ENCODE peak calls at places on chromosomes 6 and 20, in eight cellular contexts. U is OCI-LY7; J is brain microvascular endothelial cell; E is GM12865; P is CD8-positive, alpha-beta memory T cell; B is CD4-positive, CD25-positive, alpha-beta regulatory T cell; Z is cardiac fibroblast; F is A673. C is an unnamed sample.

GRCh38 chr20:9409981-9410380 is 104.4 kb upstream of the LAMP5 start:
- DNase-seq in F (peak), U (no peak), J (peak), E (no peak), P (no peak), Z (peak), B (no peak), C (peak)

GRCh38 chr20:61310954-61311353 is 58.9 kb downstream of the CDH4 start:
- DNase-seq in P (no peak), B (no peak), F (no peak), J (no peak), E (no peak), Z (no peak), U (no peak), C (no peak)

GRCh38 chr6:151087861-151088598 is 151.7 kb upstream of the AKAP12 start:
- DNase-seq in B (no peak), F (no peak), E (no peak), J (peak), P (no peak), U (no peak), Z (peak), C (no peak)

GRCh38 chr20:38892091-38892981 is 33.9 kb upstream of the FAM83D start:
- DNase-seq in B (no peak), F (no peak), E (peak), P (no peak), U (peak), J (no peak), Z (no peak), C (no peak)

GRCh38 chr20:17525650-17526049 is 5.5 kb downstream of the BFSP1 start:
- DNase-seq in E (peak), U (peak), F (peak), B (no peak), J (peak), Z (peak), P (no peak), C (no peak)

GRCh38 chr6:24945046-24945445 is 9.3 kb upstream of the RIPOR2 start:
- DNase-seq in P (no peak), J (no peak), F (no peak), E (no peak), Z (no peak), U (no peak), B (no peak), C (no peak)

GRCh38 chr6:46013639-46014038 is 2.0 kb downstream of the CLIC5 start:
- DNase-seq in U (no peak), Z (no peak), P (no peak), E (no peak), B (no peak), F (no peak), J (no peak), C (no peak)

GRCh38 chr20:63833776-63834544 is 2.9 kb upstream of the ZBTB46 start:
- DNase-seq in Z (peak), J (peak), B (no peak), U (no peak), E (no peak), P (no peak), F (no peak), C (peak)

GRCh38 chr20:59163641-59164530 is at the start of gene ZNF831:
- DNase-seq in E (peak), U (peak), Z (no peak), B (no peak), F (no peak), P (no peak), J (no peak), C (no peak)
- H3K4me3 ChIP-seq in E (no peak), U (peak), Z (no peak), B (peak), F (no peak), P (peak), J (no peak), C (no peak)

GRCh38 chr6:23176471-23176870 is 607.1 kb downstream of the HDGFL1 start:
- DNase-seq in Z (no peak), E (no peak), B (no peak), J (no peak), P (no peak), U (no peak), F (no peak), C (no peak)
- H3K4me3 ChIP-seq in Z (no peak), E (no peak), B (no peak), J (no peak), P (no peak), U (no peak), F (no peak), C (no peak)

GRCh38 chr6:136548582-136549330 is 1.5 kb downstream of the MAP7 start:
- DNase-seq in F (no peak), P (no peak), B (no peak), J (no peak), Z (no peak), E (no peak), U (no peak), C (no peak)
- H3K4me3 ChIP-seq in F (no peak), P (no peak), B (no peak), J (peak), Z (no peak), E (no peak), U (no peak), C (no peak)

DNA sequence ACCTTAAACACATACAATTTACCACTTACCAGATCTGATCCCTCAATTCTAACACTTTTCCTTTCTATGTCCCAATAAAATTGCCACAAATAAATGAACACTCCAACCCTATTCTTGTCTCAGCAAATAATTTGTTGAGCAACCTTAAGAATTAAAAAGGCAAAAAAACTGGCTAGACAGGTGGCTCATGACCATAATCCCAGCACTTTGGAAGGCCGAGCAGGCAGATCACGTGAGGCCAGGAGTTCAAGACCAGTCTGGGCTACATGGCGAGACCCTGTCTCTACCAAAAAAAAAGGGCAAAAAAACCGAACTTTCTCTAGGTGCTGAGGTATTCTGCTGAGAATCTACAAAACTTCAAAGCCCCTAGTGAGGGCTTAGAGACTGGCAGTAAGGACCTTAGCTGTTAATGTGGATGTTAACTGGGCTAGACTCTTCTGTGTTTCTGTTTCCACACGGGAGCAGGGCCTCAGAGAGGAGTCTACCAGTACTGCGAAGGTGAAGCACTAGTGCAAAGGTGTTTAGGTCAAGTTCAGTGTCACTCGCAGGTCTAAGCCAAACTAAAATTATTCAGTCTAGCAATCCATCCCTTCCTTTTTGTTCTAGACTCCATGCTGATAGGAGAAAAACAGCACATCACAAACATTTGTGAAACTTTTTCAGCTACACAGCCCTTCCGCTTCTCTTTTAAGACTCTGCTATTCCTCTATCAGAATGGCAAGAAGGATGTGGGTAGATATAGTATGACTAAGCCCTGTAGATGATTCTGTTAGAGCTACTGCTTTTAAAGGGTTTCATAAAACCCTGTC is 2.6 kb downstream of the FASTKD5 start:
- DNase-seq in Z (peak), B (no peak), J (no peak), E (peak), F (no peak), P (no peak), U (no peak), C (no peak)
- H3K4me3 ChIP-seq in Z (no peak), B (peak), J (no peak), E (peak), F (no peak), P (no peak), U (peak), C (no peak)

DNA sequence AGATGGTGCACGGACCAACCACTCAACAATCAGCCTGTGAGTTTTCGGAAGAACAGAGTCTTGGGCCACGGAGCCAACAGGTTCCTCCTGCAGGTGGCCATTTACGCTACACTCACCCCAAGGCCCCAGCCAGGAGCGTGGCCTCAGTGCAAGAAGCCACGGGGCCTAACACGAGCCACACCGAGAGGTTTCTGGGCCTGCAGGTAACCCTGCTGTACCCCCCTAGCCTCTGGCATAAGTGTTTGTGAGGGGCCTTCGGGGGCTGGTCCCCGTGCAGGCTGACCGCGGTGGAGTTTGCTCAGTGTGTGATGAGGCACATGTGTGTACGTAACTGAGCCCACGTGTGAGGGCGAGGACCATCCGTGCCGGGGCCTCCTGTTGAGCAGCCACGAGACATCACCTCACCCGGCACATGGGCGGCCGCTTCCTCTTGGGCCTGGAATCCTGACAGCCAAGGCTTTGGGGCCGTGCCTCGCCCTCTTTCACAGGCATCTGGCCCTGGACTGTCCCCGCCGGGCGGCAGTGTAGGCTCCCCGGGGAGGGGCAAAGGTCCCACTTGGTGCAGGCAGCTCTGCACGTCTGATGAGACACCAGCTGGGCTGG is 202.4 kb downstream of the DLL1 start:
- DNase-seq in Z (no peak), J (no peak), F (no peak), B (no peak), U (peak), E (peak), P (peak), C (no peak)
- H3K4me3 ChIP-seq in Z (no peak), J (no peak), F (no peak), B (peak), U (peak), E (peak), P (peak), C (no peak)

GRCh38 chr6:167481527-167481926 is 156.6 kb downstream of the TTLL2 start:
- DNase-seq in E (no peak), P (no peak), U (no peak), B (no peak), F (no peak), Z (no peak), J (no peak), C (no peak)
- H3K4me3 ChIP-seq in E (no peak), P (no peak), U (no peak), B (no peak), F (no peak), Z (no peak), J (no peak), C (no peak)

DNA sequence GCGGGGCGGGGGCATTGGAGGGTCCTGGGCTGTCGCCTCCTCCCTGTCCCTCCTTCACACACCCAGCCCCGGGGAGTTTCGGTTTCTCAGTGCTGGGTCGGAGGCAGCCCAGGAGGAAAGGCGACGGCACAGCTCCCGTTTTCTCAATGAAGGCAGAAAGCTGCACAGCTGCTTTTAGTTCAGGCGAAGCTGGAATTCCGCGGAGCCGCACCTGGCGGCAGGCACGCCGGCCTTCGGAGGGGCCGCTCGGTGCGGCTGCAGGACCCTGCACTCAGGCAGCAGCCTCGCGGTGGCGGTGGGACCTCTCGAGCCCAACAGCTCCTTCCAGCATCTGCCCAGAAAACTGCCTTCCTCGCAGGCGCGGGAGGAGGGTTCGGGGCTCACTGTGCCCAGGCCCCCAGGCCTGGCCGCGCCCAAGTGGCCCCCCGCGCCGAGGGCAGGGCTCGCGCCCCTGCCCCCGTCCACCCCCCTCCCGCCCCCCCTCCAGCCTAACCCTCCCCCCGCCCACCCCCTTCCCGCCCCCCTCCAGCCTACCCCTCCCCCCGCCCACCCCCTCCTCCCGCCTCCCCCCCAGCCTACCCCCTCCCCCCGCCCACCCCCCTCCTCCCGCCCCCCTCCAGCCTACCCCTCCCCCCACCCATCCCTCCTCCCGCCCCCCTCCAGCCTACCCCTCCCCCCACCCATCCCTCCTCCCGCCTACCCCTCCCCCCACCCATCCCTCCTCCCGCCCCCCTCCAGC is 4.8 kb downstream of the FOXQ1 start:
- DNase-seq in U (no peak), F (peak), J (no peak), B (no peak), Z (no peak), E (no peak), P (no peak), C (no peak)
- H3K4me3 ChIP-seq in U (no peak), F (peak), J (peak), B (no peak), Z (peak), E (no peak), P (no peak), C (peak)

DNA sequence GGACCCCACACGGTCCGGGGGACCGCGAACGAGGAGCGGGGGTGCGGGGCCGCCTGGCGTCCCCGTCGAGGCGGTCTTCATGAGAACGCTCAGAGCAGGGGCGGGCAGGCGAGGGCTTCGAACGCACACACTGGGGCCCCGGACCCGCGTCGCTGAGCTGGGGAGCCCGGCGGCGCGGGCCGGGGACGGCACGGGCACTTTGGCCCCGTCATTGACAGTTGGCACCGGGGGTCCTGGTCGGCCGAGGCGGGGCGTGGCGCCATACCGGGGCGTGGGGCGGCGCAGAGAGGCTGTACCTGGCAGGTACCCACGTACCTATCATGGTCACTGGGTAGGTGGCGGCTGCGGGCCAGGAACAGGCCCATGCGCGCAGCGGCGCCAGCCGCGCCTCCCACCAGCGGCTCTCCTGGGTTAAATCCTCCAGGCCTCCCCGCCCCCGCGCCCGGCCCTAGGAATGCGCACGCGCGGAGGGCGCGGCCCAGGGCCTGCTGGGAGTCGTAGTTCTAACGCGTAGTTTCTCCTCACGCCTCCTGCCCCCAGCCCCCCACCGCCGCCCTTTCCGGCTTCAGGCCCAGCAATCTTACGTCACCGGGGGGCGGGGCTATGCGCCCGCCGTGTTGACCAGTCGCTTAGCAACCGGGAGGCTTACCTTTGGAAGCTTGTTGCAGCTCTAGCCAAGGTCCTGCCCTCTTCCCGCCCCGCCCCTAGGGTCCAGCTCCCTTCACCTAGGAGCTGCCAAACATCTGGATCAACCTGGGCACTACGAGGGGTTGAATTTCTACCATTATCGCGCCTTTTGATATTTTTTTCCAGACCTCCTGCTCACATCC is at the start of the genes PACRG and PRKN:
- DNase-seq in E (peak), B (peak), F (peak), P (peak), J (peak), Z (peak), U (peak), C (peak)
- H3K4me3 ChIP-seq in E (peak), B (peak), F (peak), P (peak), J (peak), Z (peak), U (peak), C (peak)

GRCh38 chr20:43917380-43917779 is 2.7 kb downstream of the TOX2 start:
- DNase-seq in J (no peak), Z (no peak), P (no peak), U (no peak), F (no peak), B (no peak), E (no peak), C (no peak)
- H3K4me3 ChIP-seq in J (no peak), Z (no peak), P (no peak), U (no peak), F (peak), B (no peak), E (no peak), C (no peak)